ENCODE peak calls at places on chromosomes 2 and 18, in five cellular contexts. One of them, this sample, is unnamed.

GRCh38 chr2:46866770-46867246 is 48.8 kb downstream of the MCFD2 start:
- DNase-seq in left ventricle myocardium inferior: peak; percentile 58
- DNase-seq in dorsolateral prefrontal cortex: no peak
- DNase-seq in esophagus squamous epithelium: no peak
- DNase-seq in right lobe of liver: peak; percentile 51
- DNase-seq in this sample: no peak

GRCh38 chr2:69585855-69586560 is 57.5 kb downstream of the AAK1 start:
- DNase-seq in right lobe of liver: no peak
- DNase-seq in esophagus squamous epithelium: no peak
- DNase-seq in dorsolateral prefrontal cortex: no peak
- DNase-seq in left ventricle myocardium inferior: no peak
- DNase-seq in this sample: no peak

GRCh38 chr2:12702661-12703121 is 14.0 kb upstream of the TRIB2 start:
- DNase-seq in right lobe of liver: no peak
- DNase-seq in dorsolateral prefrontal cortex: no peak
- DNase-seq in esophagus squamous epithelium: no peak
- DNase-seq in left ventricle myocardium inferior: no peak
- DNase-seq in this sample: no peak

GRCh38 chr2:240347949-240348500 is 87.4 kb upstream of the GPC1 start:
- DNase-seq in dorsolateral prefrontal cortex: peak; percentile 20
- DNase-seq in esophagus squamous epithelium: no peak
- DNase-seq in left ventricle myocardium inferior: no peak
- DNase-seq in right lobe of liver: no peak
- DNase-seq in this sample: no peak

GRCh38 chr2:215503381-215503780 is 67.5 kb upstream of the FN1 start:
- DNase-seq in esophagus squamous epithelium: no peak
- DNase-seq in left ventricle myocardium inferior: no peak
- DNase-seq in right lobe of liver: no peak
- DNase-seq in dorsolateral prefrontal cortex: no peak
- DNase-seq in this sample: no peak

GRCh38 chr2:144454466-144455287 is 65.2 kb downstream of the ZEB2 start:
- DNase-seq in dorsolateral prefrontal cortex: no peak
- DNase-seq in left ventricle myocardium inferior: no peak
- DNase-seq in esophagus squamous epithelium: no peak
- DNase-seq in right lobe of liver: no peak
- DNase-seq in this sample: no peak

GRCh38 chr18:27713037-27713726 is 463.7 kb downstream of the CDH2 start:
- DNase-seq in right lobe of liver: no peak
- DNase-seq in left ventricle myocardium inferior: no peak
- DNase-seq in esophagus squamous epithelium: no peak
- DNase-seq in dorsolateral prefrontal cortex: no peak
- DNase-seq in this sample: no peak

GRCh38 chr2:231244382-231245252 is 46.2 kb downstream of the ARMC9 start:
- DNase-seq in dorsolateral prefrontal cortex: no peak
- DNase-seq in right lobe of liver: no peak
- DNase-seq in left ventricle myocardium inferior: no peak
- DNase-seq in esophagus squamous epithelium: no peak
- DNase-seq in this sample: no peak

GRCh38 chr2:96923810-96924774 is 54.2 kb upstream of the SEMA4C start:
- DNase-seq in dorsolateral prefrontal cortex: no peak
- DNase-seq in left ventricle myocardium inferior: no peak
- DNase-seq in right lobe of liver: no peak
- DNase-seq in esophagus squamous epithelium: no peak
- DNase-seq in this sample: no peak

GRCh38 chr2:127012215-127012614 is 94.7 kb downstream of the BIN1 start:
- DNase-seq in right lobe of liver: no peak
- DNase-seq in left ventricle myocardium inferior: no peak
- DNase-seq in dorsolateral prefrontal cortex: no peak
- DNase-seq in esophagus squamous epithelium: no peak
- DNase-seq in this sample: no peak

GRCh38 chr2:98985905-98986666 is 50.1 kb upstream of the CRACDL start:
- DNase-seq in left ventricle myocardium inferior: no peak
- DNase-seq in right lobe of liver: no peak
- DNase-seq in dorsolateral prefrontal cortex: no peak
- DNase-seq in esophagus squamous epithelium: no peak
- DNase-seq in this sample: no peak

GRCh38 chr2:233867993-233868532 is at the start of gene MSL3B:
- DNase-seq in right lobe of liver: peak; percentile 34
- DNase-seq in esophagus squamous epithelium: no peak
- DNase-seq in dorsolateral prefrontal cortex: no peak
- DNase-seq in left ventricle myocardium inferior: no peak
- DNase-seq in this sample: no peak
- H3K27ac ChIP-seq in right lobe of liver: peak within 1 kb of the TSS; percentile 30
- H3K27ac ChIP-seq in esophagus squamous epithelium: peak within 1 kb of the TSS; percentile 26
- H3K27ac ChIP-seq in dorsolateral prefrontal cortex: no peak within 1 kb of the TSS
- H3K27ac ChIP-seq in left ventricle myocardium inferior: no peak within 1 kb of the TSS
- H3K27ac ChIP-seq in this sample: no peak within 1 kb of the TSS

GRCh38 chr18:74128114-74128513 is 19.5 kb downstream of the FBXO15 start:
- DNase-seq in left ventricle myocardium inferior: no peak
- DNase-seq in dorsolateral prefrontal cortex: no peak
- DNase-seq in right lobe of liver: no peak
- DNase-seq in esophagus squamous epithelium: no peak
- DNase-seq in this sample: no peak

GRCh38 chr18:74126684-74127482 is 20.8 kb downstream of the FBXO15 start:
- DNase-seq in dorsolateral prefrontal cortex: no peak
- DNase-seq in left ventricle myocardium inferior: no peak
- DNase-seq in right lobe of liver: no peak
- DNase-seq in esophagus squamous epithelium: no peak
- DNase-seq in this sample: no peak

GRCh38 chr18:74131124-74131523 is 16.5 kb downstream of the FBXO15 start:
- DNase-seq in dorsolateral prefrontal cortex: no peak
- DNase-seq in left ventricle myocardium inferior: no peak
- DNase-seq in esophagus squamous epithelium: no peak
- DNase-seq in right lobe of liver: no peak
- DNase-seq in this sample: no peak

GRCh38 chr18:74127483-74127750 is 20.2 kb downstream of the FBXO15 start:
- DNase-seq in right lobe of liver: no peak
- DNase-seq in dorsolateral prefrontal cortex: no peak
- DNase-seq in left ventricle myocardium inferior: no peak
- DNase-seq in esophagus squamous epithelium: no peak
- DNase-seq in this sample: no peak

GRCh38 chr18:74132201-74132600 is 15.4 kb downstream of the FBXO15 start:
- DNase-seq in esophagus squamous epithelium: no peak
- DNase-seq in dorsolateral prefrontal cortex: no peak
- DNase-seq in left ventricle myocardium inferior: no peak
- DNase-seq in right lobe of liver: no peak
- DNase-seq in this sample: no peak
- H3K4me3 ChIP-seq in esophagus squamous epithelium: no peak overlapping the region
- H3K4me3 ChIP-seq in dorsolateral prefrontal cortex: no peak overlapping the region
- H3K4me3 ChIP-seq in left ventricle myocardium inferior: no peak overlapping the region
- H3K4me3 ChIP-seq in right lobe of liver: no peak overlapping the region
- H3K4me3 ChIP-seq in this sample: no peak overlapping the region

GRCh38 chr2:104864280-104864599 is 10.3 kb downstream of the POU3F3 start:
- DNase-seq in esophagus squamous epithelium: no peak
- DNase-seq in left ventricle myocardium inferior: no peak
- DNase-seq in right lobe of liver: no peak
- DNase-seq in dorsolateral prefrontal cortex: no peak
- DNase-seq in this sample: no peak
- H3K27ac ChIP-seq in esophagus squamous epithelium: no peak overlapping the region
- H3K27ac ChIP-seq in left ventricle myocardium inferior: no peak overlapping the region
- H3K27ac ChIP-seq in right lobe of liver: no peak overlapping the region
- H3K27ac ChIP-seq in dorsolateral prefrontal cortex: peak overlapping the region; percentile 98
- H3K27ac ChIP-seq in this sample: no peak overlapping the region

DNA sequence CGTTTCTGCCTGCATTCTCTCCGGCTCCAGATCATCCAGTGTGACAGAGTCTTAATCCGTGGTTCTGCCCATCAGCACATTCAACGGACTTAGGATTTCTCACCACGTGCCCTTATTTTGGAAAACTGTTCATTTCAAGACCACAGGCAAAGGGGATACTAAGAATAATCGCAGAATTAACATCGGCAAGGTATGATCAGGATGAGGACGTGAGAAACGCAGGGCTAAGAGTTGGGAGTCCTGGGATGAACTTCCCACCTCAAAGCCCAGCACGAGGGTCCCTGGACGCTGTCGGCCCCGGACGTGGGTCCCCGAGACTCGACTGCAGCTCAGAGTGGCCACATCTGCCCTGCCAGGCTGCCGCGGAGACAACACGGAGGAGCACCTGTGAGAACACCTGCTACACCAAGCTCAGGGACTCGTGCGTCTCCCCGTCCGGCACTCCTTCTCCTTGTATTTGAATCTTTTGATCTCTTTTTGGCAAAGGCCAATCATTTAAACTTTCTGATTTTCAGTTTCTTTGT is 499.0 kb upstream of the SALL3 start:
- DNase-seq in left ventricle myocardium inferior: no peak
- DNase-seq in esophagus squamous epithelium: no peak
- DNase-seq in dorsolateral prefrontal cortex: no peak
- DNase-seq in right lobe of liver: no peak
- DNase-seq in this sample: no peak
- H3K4me3 ChIP-seq in left ventricle myocardium inferior: no peak overlapping the region
- H3K4me3 ChIP-seq in esophagus squamous epithelium: no peak overlapping the region
- H3K4me3 ChIP-seq in dorsolateral prefrontal cortex: no peak overlapping the region
- H3K4me3 ChIP-seq in right lobe of liver: no peak overlapping the region
- H3K4me3 ChIP-seq in this sample: no peak overlapping the region

DNA sequence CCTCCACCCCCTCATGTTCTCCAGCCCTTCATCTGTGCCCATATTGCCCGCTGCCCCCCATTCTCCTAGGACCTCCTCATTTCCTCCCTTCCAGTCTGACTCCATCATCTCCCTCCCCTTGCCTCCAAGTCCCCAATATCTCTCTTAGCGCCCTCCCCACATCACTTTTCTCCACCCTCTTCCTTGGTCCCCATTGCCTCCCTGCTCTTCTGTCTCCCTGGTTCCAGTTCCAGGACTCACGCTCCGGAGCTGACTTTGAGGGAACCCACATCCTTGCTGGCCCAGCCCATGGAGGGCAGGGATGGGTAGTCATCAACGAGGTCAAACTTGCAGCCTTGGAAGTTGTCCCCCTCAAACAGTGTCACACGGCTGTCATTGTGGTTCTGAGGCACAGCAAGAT is 2.6 kb downstream of the CRYBA2 start:
- DNase-seq in right lobe of liver: no peak
- DNase-seq in left ventricle myocardium inferior: no peak
- DNase-seq in esophagus squamous epithelium: no peak
- DNase-seq in dorsolateral prefrontal cortex: no peak
- DNase-seq in this sample: no peak
- H3K27ac ChIP-seq in right lobe of liver: no peak overlapping the region
- H3K27ac ChIP-seq in left ventricle myocardium inferior: no peak overlapping the region
- H3K27ac ChIP-seq in esophagus squamous epithelium: no peak overlapping the region
- H3K27ac ChIP-seq in dorsolateral prefrontal cortex: no peak overlapping the region
- H3K27ac ChIP-seq in this sample: no peak overlapping the region

GRCh38 chr2:106582431-106583143 is 95.4 kb downstream of the CD8B2 start:
- DNase-seq in esophagus squamous epithelium: no peak
- DNase-seq in left ventricle myocardium inferior: peak; percentile 58
- DNase-seq in dorsolateral prefrontal cortex: peak; percentile 84
- DNase-seq in right lobe of liver: peak; percentile 50
- DNase-seq in this sample: peak; percentile 34
- H3K4me3 ChIP-seq in esophagus squamous epithelium: peak overlapping the region; percentile 57
- H3K4me3 ChIP-seq in left ventricle myocardium inferior: peak overlapping the region; percentile 59
- H3K4me3 ChIP-seq in dorsolateral prefrontal cortex: peak overlapping the region; percentile 45
- H3K4me3 ChIP-seq in right lobe of liver: peak overlapping the region; percentile 30
- H3K4me3 ChIP-seq in this sample: peak overlapping the region; percentile 45

DNA sequence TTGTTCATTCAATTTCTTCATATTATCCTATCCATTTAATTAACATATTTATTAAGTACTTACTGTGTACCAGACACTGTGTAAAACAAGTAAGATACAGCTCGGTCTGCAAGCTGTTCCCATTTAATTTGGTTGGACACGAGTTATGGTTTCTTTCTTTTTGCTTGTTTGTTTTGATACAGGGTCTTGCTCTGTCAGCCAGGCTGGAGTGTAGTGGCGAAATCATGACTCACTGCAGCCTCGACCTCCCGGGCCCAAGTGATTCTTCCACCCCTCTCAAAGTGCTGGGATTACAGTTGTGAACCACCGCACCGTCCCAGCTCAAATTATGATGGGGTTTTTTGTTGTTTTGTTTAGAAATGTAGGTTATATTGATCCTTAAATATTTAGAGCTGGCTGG is 9.0 kb downstream of the CYBRD1 start:
- DNase-seq in left ventricle myocardium inferior: no peak
- DNase-seq in esophagus squamous epithelium: no peak
- DNase-seq in dorsolateral prefrontal cortex: no peak
- DNase-seq in right lobe of liver: no peak
- DNase-seq in this sample: peak; percentile 24
- H3K27ac ChIP-seq in left ventricle myocardium inferior: peak overlapping the region; percentile 16
- H3K27ac ChIP-seq in esophagus squamous epithelium: peak overlapping the region; percentile 14
- H3K27ac ChIP-seq in dorsolateral prefrontal cortex: no peak overlapping the region
- H3K27ac ChIP-seq in right lobe of liver: no peak overlapping the region
- H3K27ac ChIP-seq in this sample: peak overlapping the region; percentile 36

DNA sequence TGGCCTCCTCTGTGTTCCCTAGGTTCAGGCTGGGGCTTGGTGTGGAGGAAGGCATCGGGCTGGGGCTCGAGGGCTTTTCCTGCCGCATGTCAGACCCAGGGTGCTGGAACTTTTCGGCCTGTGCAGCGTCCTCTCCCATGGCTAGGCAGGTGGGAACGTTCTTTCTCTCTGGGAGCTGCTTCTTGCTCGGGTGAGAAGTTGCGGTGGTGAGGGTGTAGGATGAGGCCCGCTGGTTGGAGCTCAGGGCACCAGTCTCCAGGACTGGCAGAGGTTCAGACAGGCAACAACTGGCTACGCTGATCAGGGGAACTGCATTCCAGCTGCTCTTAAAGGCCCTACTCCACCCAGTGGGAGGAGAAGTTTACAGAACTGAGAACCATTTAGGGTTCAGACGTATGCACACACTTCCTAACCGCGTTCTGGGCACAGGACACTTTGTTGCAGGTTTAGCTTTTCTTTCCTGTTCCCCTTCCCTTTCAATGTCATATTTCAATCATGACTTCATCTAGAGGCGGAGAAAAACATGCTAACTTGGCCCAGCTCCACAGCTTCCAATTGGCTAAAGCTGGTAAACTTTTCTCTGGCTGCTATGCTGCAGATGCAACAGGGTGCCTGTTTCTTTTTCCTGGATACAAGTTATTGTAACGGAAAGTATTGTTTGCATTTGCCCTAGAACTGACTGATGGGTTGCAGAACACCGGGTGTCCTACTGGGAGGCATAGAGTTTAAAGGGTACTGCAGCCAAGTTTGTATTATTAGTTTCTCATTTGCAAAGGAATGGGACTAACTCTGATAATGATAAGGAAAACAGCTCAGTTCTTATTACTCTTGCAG is at the start of gene CAVIN2:
- DNase-seq in esophagus squamous epithelium: no peak
- DNase-seq in left ventricle myocardium inferior: peak; percentile 71
- DNase-seq in dorsolateral prefrontal cortex: no peak
- DNase-seq in right lobe of liver: peak; percentile 25
- DNase-seq in this sample: peak; percentile 60
- H3K4me3 ChIP-seq in esophagus squamous epithelium: peak within 1 kb of the TSS; percentile 73
- H3K4me3 ChIP-seq in left ventricle myocardium inferior: peak within 1 kb of the TSS; percentile 79
- H3K4me3 ChIP-seq in dorsolateral prefrontal cortex: peak within 1 kb of the TSS; percentile 44
- H3K4me3 ChIP-seq in right lobe of liver: peak within 1 kb of the TSS; percentile 45
- H3K4me3 ChIP-seq in this sample: peak within 1 kb of the TSS; percentile 22

GRCh38 chr18:55400590-55401274 is 187.3 kb downstream of the TCF4 start:
- DNase-seq in dorsolateral prefrontal cortex: no peak
- DNase-seq in right lobe of liver: no peak
- DNase-seq in esophagus squamous epithelium: no peak
- DNase-seq in left ventricle myocardium inferior: no peak
- DNase-seq in this sample: no peak
- H3K27ac ChIP-seq in dorsolateral prefrontal cortex: peak overlapping the region; percentile 99
- H3K27ac ChIP-seq in right lobe of liver: peak overlapping the region; percentile 24
- H3K27ac ChIP-seq in esophagus squamous epithelium: peak overlapping the region; percentile 67
- H3K27ac ChIP-seq in left ventricle myocardium inferior: peak overlapping the region; percentile 81
- H3K27ac ChIP-seq in this sample: peak overlapping the region; percentile 55